ENCODE peak calls at places on chromosomes 5 and 9, in six cellular contexts. D, N, Q, B, M and H are unnamed samples.

GRCh38 chr5:39076101-39076756 is 2.0 kb upstream of the RICTOR start:
- DNase-seq in D (no peak), N (no peak), Q (no peak), B (no peak), M (no peak), H (no peak)

GRCh38 chr5:177303925-177304391 is 359 bp downstream of the PRELID1 start:
- DNase-seq in D (no peak), N (no peak), Q (no peak), B (no peak), M (no peak), H (no peak)

GRCh38 chr9:133562611-133563285 is 28.2 kb downstream of the ADAMTSL2 start:
- DNase-seq in D (no peak), N (no peak), Q (no peak), B (no peak), M (no peak), H (no peak)

GRCh38 chr9:68883224-68883623 is 130.7 kb downstream of the PRKACG start:
- DNase-seq in D (no peak), N (no peak), Q (no peak), B (no peak), M (no peak), H (no peak)

GRCh38 chr9:81035171-81035570 is 654.2 kb downstream of the TLE1 start:
- DNase-seq in D (no peak), N (no peak), Q (no peak), B (no peak), M (peak), H (no peak)

GRCh38 chr9:136740971-136741884 is 1.5 kb downstream of the LCN10 start:
- DNase-seq in D (no peak), N (no peak), Q (no peak), B (no peak), M (no peak), H (no peak)

GRCh38 chr5:85000671-85001070 is 616.0 kb upstream of the EDIL3 start:
- DNase-seq in D (no peak), N (no peak), Q (no peak), B (no peak), M (no peak), H (no peak)

GRCh38 chr9:128555180-128555721 is 2.9 kb downstream of the SPTAN1 start:
- DNase-seq in D (no peak), N (no peak), Q (no peak), B (no peak), M (peak), H (no peak)

GRCh38 chr5:132065351-132065937 is 5.0 kb downstream of the IL3 start:
- DNase-seq in D (peak), N (no peak), Q (no peak), B (no peak), M (peak), H (peak)

GRCh38 chr5:59424515-59424914 is 469.0 kb downstream of the PDE4D start:
- DNase-seq in D (no peak), N (no peak), Q (no peak), B (no peak), M (no peak), H (no peak)

GRCh38 chr9:96513622-96514021 is 63.7 kb downstream of the HABP4 start:
- DNase-seq in D (no peak), N (no peak), Q (no peak), B (no peak), M (peak), H (no peak)

GRCh38 chr5:156219483-156219882 is 107.5 kb upstream of the SGCD start:
- DNase-seq in D (no peak), N (no peak), Q (no peak), B (no peak), M (no peak), H (no peak)

GRCh38 chr5:76402880-76403712 is at the start of gene IQGAP2:
- DNase-seq in D (peak), N (no peak), Q (peak), B (peak), M (no peak), H (peak)

GRCh38 chr5:34857161-34857560 is 18.2 kb downstream of the TTC23L start:
- DNase-seq in D (no peak), N (no peak), Q (no peak), B (no peak), M (no peak), H (no peak)

GRCh38 chr9:10910779-10911178 is 298.0 kb upstream of the PTPRD start:
- DNase-seq in D (no peak), N (no peak), Q (no peak), B (no peak), M (no peak), H (no peak)